ENCODE peak calls at places on chromosomes 1 and 21, in four cellular contexts. B is IMR-90, K is NT2/D1, W is GM23248. G is an unnamed sample.

GRCh38 chr1:84442256-84442655 is 36.8 kb upstream of the RPF1 start:
- DNase-seq in B (peak; percentile 94), K (no peak), W (peak; percentile 93), G (peak; percentile 6)

GRCh38 chr21:38794978-38795377 is 10.8 kb upstream of the ETS2 start:
- DNase-seq in B (no peak), K (no peak), W (no peak), G (no peak)

GRCh38 chr1:41672173-41672572 is 187.7 kb upstream of the EDN2 start:
- DNase-seq in B (peak; percentile 86), K (peak; percentile 63), W (peak; percentile 86), G (no peak)

GRCh38 chr1:162849711-162850110 is 11.3 kb downstream of the CCDC190 start:
- DNase-seq in B (peak; percentile 6), K (no peak), W (no peak), G (no peak)

GRCh38 chr1:93722081-93723031 is 40.7 kb upstream of the BCAR3 start:
- DNase-seq in B (no peak), K (no peak), W (no peak), G (peak; percentile 91)

GRCh38 chr1:238485062-238485905 is 594.6 kb upstream of the ZP4 start:
- DNase-seq in B (peak; percentile 60), K (no peak), W (peak; percentile 73), G (peak; percentile 38)

GRCh38 chr1:222004034-222004433 is 262.1 kb upstream of the DUSP10 start:
- DNase-seq in B (no peak), K (no peak), W (no peak), G (no peak)

GRCh38 chr1:204104331-204105222 is 31.7 kb downstream of the SOX13 start:
- DNase-seq in B (no peak), K (no peak), W (peak; percentile 34), G (no peak)

GRCh38 chr1:185315364-185316108 is 1.5 kb downstream of the IVNS1ABP start:
- DNase-seq in B (no peak), K (no peak), W (peak; percentile 46), G (peak; percentile 13)

GRCh38 chr1:154944422-154945159 is 8.1 kb upstream of the PMVK start:
- DNase-seq in B (no peak), K (no peak), W (no peak), G (no peak)

GRCh38 chr1:220803401-220804201 is 16.9 kb downstream of the MTARC1 start:
- DNase-seq in B (peak; percentile 36), K (no peak), W (peak; percentile 41), G (peak; percentile 41)

GRCh38 chr1:150974580-150975478 is at the start of gene CERS2:
- DNase-seq in B (peak; percentile 69), K (peak; percentile 70), W (peak; percentile 94), G (peak; percentile 94)

GRCh38 chr1:110212165-110213142 is 2.3 kb downstream of the KCNC4 start:
- DNase-seq in B (no peak), K (no peak), W (peak; percentile 41), G (peak; percentile 44)

GRCh38 chr1:155834296-155834926 is 22.6 kb downstream of the GON4L start:
- DNase-seq in B (peak; percentile 70), K (peak; percentile 43), W (peak; percentile 58), G (peak; percentile 70)

GRCh38 chr1:154940880-154941228 is 4.3 kb upstream of the PMVK start:
- DNase-seq in B (no peak), K (no peak), W (no peak), G (no peak)

GRCh38 chr1:58881471-58881994 is 97.7 kb upstream of the JUN start:
- DNase-seq in B (peak; percentile 82), K (no peak), W (peak; percentile 79), G (no peak)

GRCh38 chr1:209207126-209207700 is 376.3 kb upstream of the CAMK1G start:
- DNase-seq in B (no peak), K (no peak), W (peak; percentile 36), G (peak; percentile 3)

GRCh38 chr1:5983361-5984103 is 8.7 kb downstream of the NPHP4 start:
- DNase-seq in B (peak; percentile 94), K (no peak), W (peak; percentile 76), G (no peak)

GRCh38 chr1:173043253-173043652 is 7.5 kb downstream of the TNFSF18 start:
- DNase-seq in B (peak; percentile 63), K (no peak), W (peak; percentile 51), G (no peak)

GRCh38 chr21:35614412-35614901 is 445.9 kb downstream of the SETD4 start:
- DNase-seq in B (peak; percentile 39), K (no peak), W (peak; percentile 81), G (no peak)

GRCh38 chr1:39184354-39184818 is 20.1 kb upstream of the MACF1 start:
- DNase-seq in B (no peak), K (no peak), W (no peak), G (no peak)

GRCh38 chr1:39182804-39183203 is 21.7 kb upstream of the MACF1 start:
- DNase-seq in B (no peak), K (no peak), W (no peak), G (no peak)

GRCh38 chr1:39181311-39181710 is 23.2 kb upstream of the MACF1 start:
- DNase-seq in B (no peak), K (no peak), W (no peak), G (no peak)

GRCh38 chr1:39187276-39188046 is 17.0 kb upstream of the MACF1 start:
- DNase-seq in B (no peak), K (no peak), W (no peak), G (no peak)

DNA sequence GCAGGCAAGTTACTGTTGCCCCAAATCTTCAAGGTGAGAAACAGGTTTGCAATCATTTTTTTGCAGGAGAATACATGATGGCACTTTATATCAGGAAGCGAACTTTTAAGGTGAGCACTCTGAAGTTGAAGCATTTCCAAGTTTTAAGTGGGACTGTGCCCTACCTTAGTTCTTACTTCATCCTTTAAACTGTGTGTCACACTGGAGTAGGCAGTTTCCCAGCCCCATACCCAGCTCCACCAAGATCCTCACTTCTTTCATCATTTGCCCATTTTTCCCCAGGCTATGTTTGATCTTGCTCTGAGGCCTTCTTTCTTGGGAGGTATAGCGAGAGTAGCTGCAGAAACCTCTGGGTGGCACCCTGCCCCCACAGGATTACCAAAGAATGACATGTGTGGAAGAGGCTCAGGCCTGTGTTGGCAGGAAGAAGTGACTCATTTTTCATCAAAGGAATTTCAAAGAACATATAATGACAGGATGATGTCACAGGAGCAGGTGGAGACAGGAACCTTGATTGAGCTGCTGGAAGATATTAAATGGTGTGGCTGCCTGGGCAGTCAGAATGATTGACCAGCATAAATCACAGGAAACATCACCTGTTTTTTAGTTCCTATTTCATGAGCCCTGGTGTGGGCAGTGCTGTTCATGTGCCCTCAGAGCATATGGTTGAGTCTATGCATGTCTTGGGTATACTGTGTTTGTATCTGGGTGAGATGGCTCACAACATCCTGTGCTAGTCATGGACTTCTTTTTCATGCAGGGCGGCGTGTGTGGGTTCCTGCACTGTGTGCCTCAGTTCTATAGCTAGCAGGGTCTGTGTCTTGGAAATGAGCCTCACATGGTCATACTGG is 20.8 kb upstream of the MACF1 start:
- DNase-seq in B (peak; percentile 74), K (no peak), W (peak; percentile 83), G (no peak)
- H3K9ac ChIP-seq in B (no peak overlapping the region), K (no peak overlapping the region), W (no peak overlapping the region), G (no peak overlapping the region)

GRCh38 chr1:183178490-183178889 is 7.6 kb upstream of the LAMC2 start:
- DNase-seq in B (no peak), K (no peak), W (no peak), G (no peak)
- H3K9ac ChIP-seq in B (no peak overlapping the region), K (no peak overlapping the region), W (no peak overlapping the region), G (no peak overlapping the region)

GRCh38 chr1:32393136-32393535 is 1.1 kb downstream of the BSDC1 start:
- DNase-seq in B (peak; percentile 42), K (no peak), W (peak; percentile 84), G (no peak)
- H3K9ac ChIP-seq in B (peak overlapping the region; percentile 88), K (peak overlapping the region; percentile 98), W (peak overlapping the region; percentile 95), G (peak overlapping the region; percentile 98)

DNA sequence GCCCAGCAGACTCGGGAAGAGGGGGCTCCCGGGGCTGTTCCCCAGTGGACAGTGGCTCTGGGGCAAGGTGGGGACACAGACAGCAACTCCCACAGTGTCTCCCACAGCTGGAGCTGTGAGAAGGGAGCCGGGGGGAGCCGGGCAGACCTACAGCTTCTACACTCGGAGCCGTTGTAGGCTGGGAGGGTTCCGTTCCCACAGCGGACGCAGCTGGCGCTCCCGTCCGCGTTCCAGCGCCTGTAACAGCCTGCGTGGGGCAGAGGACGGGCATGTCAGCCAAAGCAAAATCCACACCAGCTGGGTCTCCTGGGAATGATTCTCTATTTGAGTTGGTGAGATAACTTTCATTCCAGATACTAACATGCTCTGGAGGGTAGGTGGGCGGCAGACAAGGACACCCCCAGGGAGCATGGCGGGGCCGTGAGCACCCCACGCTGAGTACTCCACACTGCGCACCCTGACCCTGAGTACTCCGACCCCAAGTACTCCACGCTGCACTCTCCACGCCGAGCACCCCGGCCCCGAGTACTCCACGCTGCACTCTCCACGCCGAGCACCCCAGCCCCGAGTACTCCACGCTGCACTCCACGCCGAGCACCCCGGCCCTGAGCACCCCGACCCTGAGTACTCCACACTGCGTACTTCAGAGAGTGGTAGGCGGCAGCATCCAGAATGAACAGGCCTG is 13.4 kb upstream of the RNF223 start:
- DNase-seq in B (no peak), K (no peak), W (no peak), G (no peak)
- H3K9ac ChIP-seq in B (no peak overlapping the region), K (no peak overlapping the region), W (no peak overlapping the region), G (no peak overlapping the region)

GRCh38 chr1:179030130-179030529 is 4.4 kb downstream of the FAM20B start:
- DNase-seq in B (no peak), K (no peak), W (no peak), G (no peak)
- H3K9ac ChIP-seq in B (no peak overlapping the region), K (no peak overlapping the region), W (no peak overlapping the region), G (no peak overlapping the region)